ENCODE peak calls at places on chromosomes 6 and 20, in four cellular contexts. One of them, this sample, is unnamed.
A peak's percentile ranks its signal among the peaks of the same experiment; 100 is the strongest.

GRCh38 chr6:133190912-133191311 is 50.2 kb upstream of the EYA4 start:
- DNase-seq in stimulated activated CD4-positive, alpha-beta T cell treated with anti-CD3 and anti-CD28 coated beads, Interleukin-12 subunit alpha, Interleukin-12 subunit beta, amount 100 ng/mL, for 4 hours: no peak
- DNase-seq in RWPE2: no peak
- DNase-seq in bronchial epithelial cell: no peak
- DNase-seq in this sample: no peak

GRCh38 chr20:48763183-48764030 is 64.4 kb downstream of the PREX1 start:
- DNase-seq in bronchial epithelial cell: no peak
- DNase-seq in stimulated activated CD4-positive, alpha-beta T cell treated with anti-CD3 and anti-CD28 coated beads, Interleukin-12 subunit alpha, Interleukin-12 subunit beta, amount 100 ng/mL, for 4 hours: no peak
- DNase-seq in RWPE2: peak; percentile 76
- DNase-seq in this sample: no peak

GRCh38 chr6:118334634-118335033 is 213.5 kb upstream of the PLN start:
- DNase-seq in RWPE2: no peak
- DNase-seq in bronchial epithelial cell: no peak
- DNase-seq in stimulated activated CD4-positive, alpha-beta T cell treated with anti-CD3 and anti-CD28 coated beads, Interleukin-12 subunit alpha, Interleukin-12 subunit beta, amount 100 ng/mL, for 4 hours: no peak
- DNase-seq in this sample: no peak

GRCh38 chr6:104711371-104711770 is 148.3 kb downstream of the HACE1 start:
- DNase-seq in stimulated activated CD4-positive, alpha-beta T cell treated with anti-CD3 and anti-CD28 coated beads, Interleukin-12 subunit alpha, Interleukin-12 subunit beta, amount 100 ng/mL, for 4 hours: no peak
- DNase-seq in bronchial epithelial cell: peak; percentile 89
- DNase-seq in RWPE2: no peak
- DNase-seq in this sample: peak; percentile 48

GRCh38 chr6:41723178-41723935 is 12.1 kb downstream of the TFEB start:
- DNase-seq in bronchial epithelial cell: peak; percentile 83
- DNase-seq in stimulated activated CD4-positive, alpha-beta T cell treated with anti-CD3 and anti-CD28 coated beads, Interleukin-12 subunit alpha, Interleukin-12 subunit beta, amount 100 ng/mL, for 4 hours: no peak
- DNase-seq in RWPE2: peak; percentile 85
- DNase-seq in this sample: peak; percentile 97

GRCh38 chr6:135358907-135359459 is 138.6 kb downstream of the AHI1 start:
- DNase-seq in stimulated activated CD4-positive, alpha-beta T cell treated with anti-CD3 and anti-CD28 coated beads, Interleukin-12 subunit alpha, Interleukin-12 subunit beta, amount 100 ng/mL, for 4 hours: no peak
- DNase-seq in bronchial epithelial cell: peak; percentile 57
- DNase-seq in RWPE2: no peak
- DNase-seq in this sample: peak; percentile 7

GRCh38 chr6:153162172-153162571 is 31.1 kb upstream of the RGS17 start:
- DNase-seq in bronchial epithelial cell: peak; percentile 78
- DNase-seq in stimulated activated CD4-positive, alpha-beta T cell treated with anti-CD3 and anti-CD28 coated beads, Interleukin-12 subunit alpha, Interleukin-12 subunit beta, amount 100 ng/mL, for 4 hours: no peak
- DNase-seq in RWPE2: no peak
- DNase-seq in this sample: no peak

GRCh38 chr20:48456361-48457184 is 371.2 kb downstream of the PREX1 start:
- DNase-seq in bronchial epithelial cell: no peak
- DNase-seq in RWPE2: peak; percentile 63
- DNase-seq in stimulated activated CD4-positive, alpha-beta T cell treated with anti-CD3 and anti-CD28 coated beads, Interleukin-12 subunit alpha, Interleukin-12 subunit beta, amount 100 ng/mL, for 4 hours: no peak
- DNase-seq in this sample: no peak

GRCh38 chr6:12507641-12508040 is 208.9 kb upstream of the PHACTR1 start:
- DNase-seq in stimulated activated CD4-positive, alpha-beta T cell treated with anti-CD3 and anti-CD28 coated beads, Interleukin-12 subunit alpha, Interleukin-12 subunit beta, amount 100 ng/mL, for 4 hours: no peak
- DNase-seq in bronchial epithelial cell: no peak
- DNase-seq in RWPE2: no peak
- DNase-seq in this sample: no peak

GRCh38 chr6:52560462-52560861 is 16.4 kb downstream of the TRAM2 start:
- DNase-seq in bronchial epithelial cell: peak; percentile 28
- DNase-seq in stimulated activated CD4-positive, alpha-beta T cell treated with anti-CD3 and anti-CD28 coated beads, Interleukin-12 subunit alpha, Interleukin-12 subunit beta, amount 100 ng/mL, for 4 hours: no peak
- DNase-seq in RWPE2: no peak
- DNase-seq in this sample: no peak

GRCh38 chr6:125791151-125791819 is 525 bp downstream of the NCOA7 start:
- DNase-seq in bronchial epithelial cell: peak; percentile 57
- DNase-seq in stimulated activated CD4-positive, alpha-beta T cell treated with anti-CD3 and anti-CD28 coated beads, Interleukin-12 subunit alpha, Interleukin-12 subunit beta, amount 100 ng/mL, for 4 hours: no peak
- DNase-seq in RWPE2: no peak
- DNase-seq in this sample: peak; percentile 63

This sample was measured in RWPE1.